ENCODE peak calls at places on chromosomes 3 and 15, in eight cellular contexts. L is CD8-positive, alpha-beta T cell; F is uterus; U is psoas muscle; W is Peyer's patch; R is body of pancreas; P is hepatocyte; D is MM.1S. Q is an unnamed sample. For H3K4me1, the result is how much of the 10 kb centered on the place peaks cover.

GRCh38 chr3:117409701-117410459 is 700.3 kb downstream of the TUSC7 start:
- DNase-seq in R (no peak), U (no peak), F (no peak), L (no peak), P (no peak), D (no peak), W (no peak), Q (no peak)

GRCh38 chr3:18758047-18758704 is 333.0 kb upstream of the SATB1 start:
- DNase-seq in R (peak), L (no peak), F (no peak), W (no peak), D (peak), U (no peak), P (peak), Q (peak)

GRCh38 chr3:64456674-64457073 is 231.1 kb downstream of the ADAMTS9 start:
- DNase-seq in F (no peak), U (no peak), W (no peak), P (no peak), D (no peak), L (no peak), R (no peak), Q (no peak)

GRCh38 chr3:17535173-17535730 is 207.2 kb downstream of the TBC1D5 start:
- DNase-seq in U (no peak), R (no peak), D (no peak), W (no peak), P (no peak), F (no peak), L (no peak), Q (no peak)

GRCh38 chr3:124621498-124621897 is 108.8 kb upstream of the UMPS start:
- DNase-seq in U (no peak), P (no peak), R (no peak), F (no peak), W (no peak), L (no peak), D (no peak), Q (no peak)

GRCh38 chr3:127796751-127797150 is 25.6 kb downstream of the MGLL start:
- DNase-seq in R (no peak), F (no peak), D (no peak), W (no peak), P (no peak), L (no peak), U (peak), Q (no peak)

GRCh38 chr3:101229681-101230080 is 90.7 kb downstream of the IMPG2 start:
- DNase-seq in W (no peak), U (no peak), L (no peak), D (no peak), P (no peak), R (no peak), F (no peak), Q (no peak)

GRCh38 chr3:134641671-134642300 is 9.0 kb downstream of the KY start:
- DNase-seq in W (no peak), U (no peak), R (no peak), P (no peak), D (no peak), L (peak), F (no peak), Q (peak)

GRCh38 chr15:101044625-101045235 is 125.6 kb downstream of the LRRK1 start:
- DNase-seq in U (no peak), F (peak), R (peak), L (peak), P (no peak), W (no peak), D (no peak), Q (peak)

GRCh38 chr15:55318588-55319494 is at the start of the genes PIGB and PIGBOS1:
- DNase-seq in F (peak), U (peak), D (peak), L (peak), R (peak), W (peak), P (peak), Q (peak)

GRCh38 chr15:52069559-52069958 is 43.0 kb downstream of the BCL2L10 start:
- DNase-seq in U (no peak), F (no peak), W (peak), L (no peak), R (no peak), P (peak), D (no peak), Q (peak)

GRCh38 chr3:196323723-196324122 is 5.7 kb upstream of the DYNLT2B start:
- DNase-seq in R (no peak), F (no peak), U (no peak), P (peak), D (no peak), W (no peak), L (no peak), Q (no peak)

GRCh38 chr3:86990734-86991481 is at the start of gene VGLL3:
- DNase-seq in D (peak), L (no peak), U (peak), W (peak), F (peak), P (peak), R (peak), Q (peak)

GRCh38 chr15:63946524-63947065 is 99.7 kb downstream of the DAPK2 start:
- DNase-seq in W (no peak), D (no peak), P (no peak), R (no peak), F (no peak), L (peak), U (no peak), Q (no peak)

GRCh38 chr3:105958237-105959000 is 89.6 kb upstream of the CBLB start:
- DNase-seq in U (no peak), L (no peak), D (no peak), P (no peak), R (no peak), F (no peak), W (no peak), Q (no peak)

GRCh38 chr15:84824260-84824690 is 7.1 kb downstream of the ALPK3 start:
- DNase-seq in U (peak), R (no peak), F (peak), P (no peak), W (no peak), D (no peak), L (no peak), Q (peak)

GRCh38 chr3:14371573-14372474 is 30.6 kb upstream of the SLC6A6 start:
- DNase-seq in U (peak), D (no peak), W (peak), R (peak), L (no peak), P (peak), F (peak), Q (peak)

GRCh38 chr15:42035362-42035761 is 14.5 kb upstream of the PLA2G4E start:
- DNase-seq in W (no peak), P (peak), L (no peak), F (no peak), U (no peak), D (peak), R (no peak), Q (peak)

GRCh38 chr3:29871087-29871486 is 590.2 kb downstream of the RBMS3 start:
- DNase-seq in D (peak), W (no peak), F (no peak), U (no peak), P (no peak), R (no peak), L (no peak), Q (no peak)

GRCh38 chr15:73886717-73887345 is 13.5 kb downstream of the TBC1D21 start:
- DNase-seq in L (no peak), U (no peak), P (no peak), W (no peak), F (no peak), R (no peak), D (no peak), Q (no peak)

GRCh38 chr3:88180398-88180999 is 30.7 kb downstream of the C3orf38 start:
- DNase-seq in U (no peak), F (no peak), W (no peak), P (peak), L (no peak), D (peak), R (no peak), Q (peak)

GRCh38 chr3:185584681-185585080 is 1.4 kb upstream of the SENP2 start:
- DNase-seq in F (no peak), U (no peak), W (no peak), D (no peak), P (no peak), R (no peak), L (no peak), Q (peak)

DNA sequence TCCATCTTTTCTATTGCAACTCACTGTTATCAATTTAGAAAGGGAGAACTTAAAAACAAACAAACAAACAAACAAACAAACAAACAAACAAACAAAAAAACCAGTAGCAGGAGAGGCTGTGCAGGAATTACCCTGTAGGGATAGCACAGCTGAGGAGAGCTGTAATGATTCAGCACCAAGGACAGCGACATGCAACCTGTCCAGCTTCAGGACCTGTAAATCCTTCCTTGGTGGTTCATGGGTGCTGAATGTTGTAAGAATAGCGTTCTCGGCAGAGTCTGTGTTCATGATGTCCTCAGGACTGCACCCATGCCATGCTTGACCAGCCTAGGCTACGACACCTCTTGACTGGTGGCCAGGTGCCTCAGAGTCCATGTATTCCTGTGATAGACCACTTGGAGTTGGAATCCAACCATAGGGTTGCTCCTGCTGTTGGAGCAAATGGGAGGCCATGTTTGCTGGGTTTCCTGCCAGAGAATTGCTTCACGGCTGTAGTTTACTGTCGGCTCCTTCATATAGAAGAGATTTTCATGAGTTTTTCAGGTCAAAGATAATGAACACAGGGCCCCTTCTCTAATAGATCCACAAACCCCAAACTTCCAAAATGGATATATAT is 65.9 kb downstream of the CACNA2D3 start:
- DNase-seq in R (peak), L (no peak), D (peak), W (no peak), F (no peak), U (no peak), P (peak), Q (peak)
- H3K4me1 ChIP-seq in R (under half), L (under half), D (under half), W (under half), F (under half), U (under half), P (under half), Q (under half)

GRCh38 chr15:29736745-29737023 is 85.6 kb downstream of the TJP1 start:
- DNase-seq in D (no peak), L (no peak), W (no peak), F (no peak), R (peak), U (no peak), P (peak), Q (no peak)

GRCh38 chr15:29740692-29741311 is 81.5 kb downstream of the TJP1 start:
- DNase-seq in D (peak), U (no peak), P (no peak), R (no peak), F (no peak), W (no peak), L (no peak), Q (no peak)

GRCh38 chr15:29736012-29736744 is 86.1 kb downstream of the TJP1 start:
- DNase-seq in R (no peak), P (no peak), F (no peak), W (no peak), L (no peak), U (no peak), D (no peak), Q (no peak)

GRCh38 chr15:29731865-29732264 is 90.4 kb downstream of the TJP1 start:
- DNase-seq in L (no peak), D (no peak), F (no peak), R (no peak), U (no peak), W (no peak), P (no peak), Q (no peak)

GRCh38 chr15:29734917-29735572 is 87.2 kb downstream of the TJP1 start:
- DNase-seq in F (no peak), D (no peak), R (no peak), U (no peak), W (no peak), L (no peak), P (peak), Q (no peak)
- TF ChIP-seq CTCF in F (no peak), D (no peak), R (no peak), U (no peak), W (no peak), L (no peak), P (no peak), Q (no peak)

GRCh38 chr3:160810360-160810759 is 54.3 kb downstream of the PPM1L start:
- DNase-seq in R (no peak), L (no peak), U (peak), P (no peak), W (no peak), D (no peak), F (no peak), Q (no peak)

GRCh38 chr3:160809453-160809852 is 53.4 kb downstream of the PPM1L start:
- DNase-seq in D (no peak), F (no peak), U (no peak), P (no peak), R (no peak), W (no peak), L (no peak), Q (no peak)

GRCh38 chr3:160812304-160812703 is 56.3 kb downstream of the PPM1L start:
- DNase-seq in D (no peak), R (no peak), W (no peak), U (no peak), P (no peak), F (no peak), L (no peak), Q (no peak)

GRCh38 chr3:160815280-160815679 is 59.2 kb downstream of the PPM1L start:
- DNase-seq in W (no peak), P (no peak), U (no peak), L (no peak), F (no peak), D (no peak), R (no peak), Q (no peak)
- H3K4me1 ChIP-seq in W (under half), P (under half), U (under half), L (under half), F (under half), D (under half), R (under half), Q (under half)

DNA sequence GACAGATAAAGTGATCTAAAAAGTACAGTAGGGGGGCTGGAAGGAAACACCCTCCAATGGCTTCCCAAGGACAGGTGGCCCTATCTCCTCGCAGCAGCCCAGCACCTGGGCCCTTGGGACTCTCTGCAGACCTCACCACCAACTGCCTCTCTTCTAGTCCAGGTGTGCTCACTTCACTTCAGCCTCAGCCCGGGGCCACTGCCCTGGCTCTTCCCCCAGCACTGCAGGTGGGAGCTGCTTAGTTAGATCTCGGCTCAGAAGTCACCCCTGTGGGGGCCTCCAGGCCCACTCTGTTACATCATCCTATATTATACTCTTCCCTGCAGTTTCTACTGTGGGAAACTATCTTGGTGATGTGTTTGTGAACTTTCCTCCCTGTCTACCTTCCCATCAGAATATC is 2.0 kb downstream of the KLF15 start:
- DNase-seq in U (peak), D (peak), F (no peak), W (peak), L (no peak), R (no peak), P (no peak), Q (no peak)
- TF ChIP-seq CTCF in U (no peak), D (no peak), F (no peak), W (no peak), L (no peak), R (no peak), P (no peak), Q (no peak)

DNA sequence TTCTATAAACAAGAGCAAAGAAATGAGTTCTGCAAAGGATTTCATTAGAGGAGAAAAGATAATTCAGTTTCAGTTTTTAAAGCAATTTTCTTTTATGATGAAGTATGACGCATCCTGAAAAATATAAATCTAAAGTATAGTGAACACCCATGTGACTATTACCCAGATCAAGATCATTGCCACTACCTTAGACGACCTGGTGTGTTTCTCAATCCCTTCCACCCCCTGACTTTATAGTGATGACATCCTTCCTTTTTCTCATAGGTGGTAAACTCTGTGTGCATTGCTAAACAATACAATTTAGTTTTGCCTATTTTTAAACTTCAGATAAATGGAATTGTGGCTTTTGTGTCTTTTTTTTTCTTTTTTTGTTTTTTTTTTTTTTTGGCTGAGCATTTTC is 8.4 kb downstream of the STT3B start:
- DNase-seq in F (no peak), P (no peak), L (no peak), U (no peak), W (no peak), R (no peak), D (no peak), Q (no peak)
- H3K4me1 ChIP-seq in F (under half), P (under half), L (half or more), U (under half), W (under half), R (half or more), D (under half), Q (under half)

DNA sequence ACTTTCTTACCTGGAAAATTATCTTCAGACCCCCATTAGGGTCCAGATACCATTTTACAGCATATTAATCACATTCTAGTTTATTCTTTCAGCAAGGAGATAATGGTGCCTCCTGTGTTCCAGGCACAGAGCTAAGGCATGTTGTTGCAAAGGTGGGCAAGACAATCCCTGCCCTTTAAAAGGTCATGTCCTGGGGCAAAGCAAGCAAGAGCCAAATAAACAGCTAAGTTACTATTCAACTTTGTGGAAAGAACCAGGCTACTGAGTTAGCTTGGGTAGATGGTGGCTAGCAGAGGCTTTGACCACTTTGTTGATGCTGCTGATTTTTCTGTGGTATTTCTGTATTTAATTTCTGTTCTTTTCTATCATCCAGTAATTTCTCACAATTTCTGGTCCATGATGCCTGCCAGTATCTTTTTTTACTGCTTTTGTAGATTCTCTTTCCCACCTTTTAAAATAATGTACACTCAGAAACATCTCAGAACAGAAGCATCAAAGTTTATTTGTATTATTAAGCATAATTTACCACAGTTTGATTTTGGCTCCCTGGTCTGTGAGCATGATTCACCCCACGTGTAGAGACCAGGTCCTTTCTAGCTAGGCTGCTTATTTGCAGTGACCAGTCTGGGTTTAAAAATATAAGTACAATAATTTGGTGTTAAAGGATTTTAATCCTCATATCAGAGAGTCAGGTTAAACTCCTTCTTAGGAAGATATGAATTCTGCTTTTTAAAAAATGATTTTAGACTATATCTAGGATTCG is 71.5 kb downstream of the LRRC28 start:
- DNase-seq in P (no peak), F (no peak), D (no peak), R (no peak), U (no peak), L (no peak), W (no peak), Q (no peak)
- TF ChIP-seq CTCF in P (no peak), F (no peak), D (no peak), R (no peak), U (no peak), L (no peak), W (no peak), Q (no peak)

DNA sequence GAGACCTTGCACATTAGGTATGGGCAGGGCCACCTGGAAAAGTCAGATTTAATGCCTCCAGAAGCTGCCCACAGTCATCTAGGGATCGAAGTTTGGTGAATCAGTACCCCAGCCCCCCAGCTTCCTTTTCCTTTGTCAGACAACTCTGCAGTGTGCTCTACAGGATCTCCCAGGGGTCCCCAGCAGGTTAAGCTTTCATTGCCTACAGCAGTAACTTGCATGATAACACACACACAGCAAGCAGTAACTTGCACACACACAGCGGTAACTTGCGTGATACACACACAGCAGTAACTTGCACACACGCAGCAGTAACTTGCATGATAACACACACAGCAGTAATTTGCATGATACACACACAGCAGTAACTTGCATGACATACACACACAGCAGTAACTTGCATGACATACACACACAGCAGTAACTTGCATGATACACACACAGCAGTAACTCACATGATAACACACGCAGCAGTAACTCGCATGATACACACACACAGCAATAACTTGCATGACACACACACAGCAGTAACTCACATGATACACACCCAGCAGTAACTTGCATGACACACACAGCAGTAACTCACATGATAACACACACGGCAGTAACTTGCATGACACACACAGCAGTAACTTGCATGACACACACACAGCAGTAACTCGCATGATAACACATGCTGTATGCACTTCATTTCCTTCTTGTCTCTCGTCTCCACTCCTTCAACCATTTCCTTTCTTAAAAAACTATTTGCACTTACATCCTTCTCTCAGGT is 131.1 kb downstream of the UACA start:
- DNase-seq in W (no peak), U (no peak), P (peak), L (no peak), R (no peak), F (no peak), D (no peak), Q (no peak)
- H3K4me1 ChIP-seq in W (under half), U (under half), P (under half), L (under half), R (under half), F (under half), D (under half), Q (under half)